ENCODE peak calls at places on chromosomes 4 and X, in five cellular contexts. A, S, V, Z and H are unnamed samples.

GRCh38 chr4:160675550-160675949 is 1488.2 kb downstream of the FSTL5 start:
- DNase-seq in A (no peak), S (no peak), V (no peak), Z (no peak), H (no peak)

GRCh38 chr4:128879971-128880370 is 70.5 kb downstream of the JADE1 start:
- DNase-seq in A (no peak), S (no peak), V (no peak), Z (no peak), H (no peak)

GRCh38 chr4:159764343-159764952 is 661.6 kb downstream of the RAPGEF2 start:
- DNase-seq in A (peak), S (peak), V (peak), Z (no peak), H (peak)

GRCh38 chrX:69493193-69493592 is 10.9 kb upstream of the NALF2 start:
- DNase-seq in A (peak), S (peak), V (peak), Z (no peak), H (peak)

GRCh38 chr4:87097075-87097474 is 123.3 kb downstream of the KLHL8 start:
- DNase-seq in A (no peak), S (no peak), V (no peak), Z (no peak), H (no peak)

GRCh38 chrX:46681849-46682248 is 77.1 kb downstream of the SLC9A7 start:
- DNase-seq in A (peak), S (no peak), V (no peak), Z (no peak), H (no peak)

GRCh38 chrX:84248226-84248625 is 60.2 kb upstream of the RPS6KA6 start:
- DNase-seq in A (peak), S (peak), V (peak), Z (no peak), H (peak)

GRCh38 chr4:9765091-9765490 is 16.3 kb upstream of the DRD5 start:
- DNase-seq in A (peak), S (peak), V (no peak), Z (no peak), H (peak)

GRCh38 chr4:186192068-186192751 is 843 bp downstream of the CYP4V2 start:
- DNase-seq in A (peak), S (peak), V (peak), Z (no peak), H (peak)

GRCh38 chr4:152364883-152365282 is 171.0 kb downstream of the FBXW7 start:
- DNase-seq in A (no peak), S (no peak), V (no peak), Z (no peak), H (no peak)

GRCh38 chr4:40572692-40573287 is 56.9 kb downstream of the RBM47 start:
- DNase-seq in A (no peak), S (no peak), V (no peak), Z (no peak), H (no peak)

GRCh38 chr4:1767770-1768366 is 25.2 kb upstream of the FGFR3 start:
- DNase-seq in A (peak), S (peak), V (no peak), Z (peak), H (peak)

GRCh38 chr4:1764670-1765069 is 28.4 kb upstream of the FGFR3 start:
- DNase-seq in A (no peak), S (no peak), V (no peak), Z (no peak), H (no peak)

GRCh38 chr4:1767058-1767769 is 25.9 kb upstream of the FGFR3 start:
- DNase-seq in A (peak), S (peak), V (no peak), Z (no peak), H (peak)

GRCh38 chr4:1765409-1766335 is 27.4 kb upstream of the FGFR3 start:
- DNase-seq in A (no peak), S (no peak), V (no peak), Z (no peak), H (peak)

GRCh38 chr4:1766336-1767057 is 26.6 kb upstream of the FGFR3 start:
- DNase-seq in A (no peak), S (no peak), V (no peak), Z (no peak), H (no peak)
- H3K4me3 ChIP-seq in A (no peak), S (peak), V (no peak), Z (peak), H (peak)

DNA sequence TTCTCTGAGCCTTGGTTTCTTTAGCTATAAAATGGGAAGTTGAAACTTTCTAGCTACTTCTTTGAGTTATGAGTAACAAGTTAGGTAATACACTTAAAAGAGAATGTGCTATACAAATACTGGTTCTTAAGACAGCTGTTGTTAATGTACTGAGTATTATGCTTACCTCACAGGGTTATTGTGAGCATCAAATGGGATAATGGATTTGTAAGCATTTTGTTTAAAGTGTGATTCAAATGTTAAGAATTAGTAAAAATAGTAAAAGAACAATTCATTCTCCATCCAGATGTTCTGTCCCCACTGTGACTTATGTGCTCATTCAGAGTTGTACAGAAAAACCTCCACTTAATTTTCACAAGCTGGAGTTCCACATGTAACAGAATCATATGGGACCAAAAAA is 63.6 kb downstream of the AR start:
- DNase-seq in A (peak), S (no peak), V (no peak), Z (no peak), H (no peak)
- TF ChIP-seq CTCF in A (no peak), S (no peak), V (no peak), Z (no peak), H (no peak)

GRCh38 chr4:2756691-2757350 is 685 bp upstream of the TNIP2 start:
- DNase-seq in A (no peak), S (no peak), V (no peak), Z (peak), H (no peak)
- H3K4me3 ChIP-seq in A (peak), S (peak), V (peak), Z (peak), H (peak)

GRCh38 chr4:17120761-17121160 is 222.3 kb upstream of the LDB2 start:
- DNase-seq in A (peak), S (peak), V (no peak), Z (no peak), H (no peak)

GRCh38 chr4:17128268-17128667 is 229.8 kb upstream of the LDB2 start:
- DNase-seq in A (peak), S (peak), V (no peak), Z (no peak), H (no peak)

GRCh38 chr4:17126306-17126978 is 228.0 kb upstream of the LDB2 start:
- DNase-seq in A (no peak), S (no peak), V (no peak), Z (no peak), H (no peak)

DNA sequence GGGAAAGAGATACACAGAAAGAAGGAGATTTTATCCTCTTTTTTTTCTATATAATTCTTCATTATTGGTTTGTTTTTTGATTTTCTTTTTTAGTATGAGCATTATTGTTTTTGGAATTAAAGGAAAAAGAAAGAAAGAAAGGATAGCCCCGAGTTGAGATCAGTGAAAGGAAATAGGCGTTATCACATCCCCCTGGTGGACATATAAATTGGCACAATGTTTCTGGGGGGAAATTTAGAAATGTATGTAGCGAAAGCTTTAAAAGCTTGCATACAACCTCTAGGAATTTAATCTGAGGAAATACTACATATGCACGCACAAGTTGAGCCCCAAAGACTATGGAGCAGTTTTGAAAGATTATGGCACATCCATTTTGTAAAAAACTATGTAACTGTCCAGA is 226.3 kb upstream of the LDB2 start:
- DNase-seq in A (no peak), S (no peak), V (no peak), Z (no peak), H (no peak)
- TF ChIP-seq CTCF in A (peak), S (peak), V (no peak), Z (no peak), H (no peak)

DNA sequence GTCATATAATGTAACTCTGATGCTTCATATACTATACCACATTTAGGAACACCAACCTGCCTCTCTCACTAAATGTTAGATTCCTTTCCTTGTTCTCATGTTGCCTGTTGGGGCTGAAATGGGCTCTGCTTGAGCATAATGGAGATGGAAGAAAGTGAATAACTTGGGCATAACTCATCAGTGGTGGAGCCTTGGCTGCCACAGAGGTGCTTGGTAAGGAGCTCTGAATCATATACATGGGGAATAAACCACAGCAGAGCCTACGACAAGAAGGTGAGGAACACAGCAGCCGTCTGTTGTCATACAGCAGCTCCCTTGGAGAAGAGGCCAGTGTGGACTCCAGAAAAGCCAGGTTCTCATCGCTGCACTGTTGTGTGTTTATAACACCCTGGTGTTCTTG is 84.4 kb downstream of the SPRY1 start:
- DNase-seq in A (peak), S (peak), V (peak), Z (no peak), H (peak)
- H3K4me3 ChIP-seq in A (no peak), S (no peak), V (no peak), Z (no peak), H (no peak)